ENCODE peak calls at places on chromosomes 6 and 20, in nine cellular contexts. I, Z, U, J, T, E, S, N and A are unnamed samples.

GRCh38 chr6:26087284-26088115 is at the start of gene HFE:
- DNase-seq in I (no peak), Z (no peak), U (no peak), J (peak), T (peak), E (peak), S (no peak), N (peak), A (peak)

GRCh38 chr6:94389218-94389617 is 969.9 kb upstream of the EPHA7 start:
- DNase-seq in I (no peak), Z (no peak), U (no peak), J (no peak), T (no peak), E (no peak), S (no peak), N (no peak), A (no peak)

GRCh38 chr6:76876922-76877553 is 586.3 kb downstream of the HTR1B start:
- DNase-seq in I (no peak), Z (no peak), U (peak), J (no peak), T (peak), E (peak), S (no peak), N (peak), A (peak)

GRCh38 chr20:10093087-10093591 is 58.4 kb downstream of the ANKEF1 start:
- DNase-seq in I (no peak), Z (no peak), U (no peak), J (peak), T (no peak), E (no peak), S (no peak), N (peak), A (no peak)

GRCh38 chr20:19964289-19965263 is 52.6 kb upstream of the NAA20 start:
- DNase-seq in I (no peak), Z (no peak), U (no peak), J (peak), T (peak), E (no peak), S (no peak), N (peak), A (peak)

GRCh38 chr20:32675223-32675975 is 1.7 kb upstream of the C20orf203 start:
- DNase-seq in I (no peak), Z (no peak), U (no peak), J (no peak), T (no peak), E (no peak), S (no peak), N (no peak), A (no peak)

GRCh38 chr20:47610945-47611250 is 109.2 kb downstream of the NCOA3 start:
- DNase-seq in I (no peak), Z (no peak), U (no peak), J (no peak), T (no peak), E (no peak), S (no peak), N (no peak), A (no peak)

GRCh38 chr6:4573958-4574481 is 202.2 kb upstream of the CDYL start:
- DNase-seq in I (no peak), Z (no peak), U (no peak), J (no peak), T (no peak), E (no peak), S (no peak), N (peak), A (no peak)

GRCh38 chr6:28693033-28693750 is 167.5 kb downstream of the GPX5 start:
- DNase-seq in I (no peak), Z (no peak), U (no peak), J (no peak), T (no peak), E (no peak), S (no peak), N (peak), A (no peak)

GRCh38 chr6:169985121-169986015 is 233.9 kb downstream of the ERMARD start:
- DNase-seq in I (no peak), Z (no peak), U (no peak), J (no peak), T (no peak), E (no peak), S (no peak), N (no peak), A (no peak)

GRCh38 chr6:33685411-33686224 is 25.9 kb downstream of the UQCC2 start:
- DNase-seq in I (no peak), Z (no peak), U (no peak), J (no peak), T (no peak), E (no peak), S (no peak), N (no peak), A (no peak)

GRCh38 chr20:58246346-58246745 is 17.9 kb upstream of the ANKRD60 start:
- DNase-seq in I (no peak), Z (no peak), U (no peak), J (no peak), T (peak), E (no peak), S (peak), N (no peak), A (peak)

GRCh38 chr6:132466952-132467351 is 46.0 kb downstream of the STX7 start:
- DNase-seq in I (no peak), Z (no peak), U (no peak), J (no peak), T (no peak), E (no peak), S (no peak), N (peak), A (no peak)

GRCh38 chr6:82144007-82144851 is 103.3 kb downstream of the IBTK start:
- DNase-seq in I (no peak), Z (no peak), U (no peak), J (peak), T (peak), E (no peak), S (no peak), N (peak), A (peak)

GRCh38 chr20:58099956-58100730 is 128.3 kb downstream of the ANKRD60 start:
- DNase-seq in I (no peak), Z (no peak), U (no peak), J (no peak), T (no peak), E (no peak), S (no peak), N (no peak), A (no peak)

GRCh38 chr6:26660096-26660425 is 515 bp upstream of the ZNF322 start:
- DNase-seq in I (no peak), Z (peak), U (peak), J (peak), T (no peak), E (no peak), S (no peak), N (peak), A (no peak)

GRCh38 chr6:97594834-97595233 is 311.8 kb upstream of the MMS22L start:
- DNase-seq in I (no peak), Z (no peak), U (no peak), J (peak), T (no peak), E (no peak), S (no peak), N (peak), A (no peak)

GRCh38 chr20:19968488-19969073 is 48.6 kb upstream of the NAA20 start:
- DNase-seq in I (no peak), Z (peak), U (no peak), J (no peak), T (no peak), E (no peak), S (no peak), N (no peak), A (no peak)

GRCh38 chr20:51221791-51222408 is 199.0 kb upstream of the KCNG1 start:
- DNase-seq in I (no peak), Z (no peak), U (no peak), J (no peak), T (no peak), E (no peak), S (no peak), N (peak), A (peak)

GRCh38 chr6:160069050-160069454 is 52.6 kb upstream of the SLC22A1 start:
- DNase-seq in I (no peak), Z (peak), U (no peak), J (no peak), T (no peak), E (no peak), S (no peak), N (no peak), A (no peak)

GRCh38 chr6:122405417-122405816 is 6.0 kb downstream of the HSF2 start:
- DNase-seq in I (no peak), Z (no peak), U (no peak), J (peak), T (peak), E (no peak), S (no peak), N (peak), A (peak)

GRCh38 chr6:37451411-37452273 is 18.6 kb downstream of the CMTR1 start:
- DNase-seq in I (no peak), Z (no peak), U (no peak), J (peak), T (no peak), E (no peak), S (no peak), N (no peak), A (no peak)

GRCh38 chr6:3247255-3248146 is 11.2 kb upstream of the PSMG4 start:
- DNase-seq in I (no peak), Z (no peak), U (no peak), J (peak), T (peak), E (peak), S (no peak), N (peak), A (peak)

GRCh38 chr6:6851059-6851658 is 256.6 kb upstream of the RREB1 start:
- DNase-seq in I (no peak), Z (no peak), U (no peak), J (peak), T (no peak), E (no peak), S (no peak), N (peak), A (no peak)

GRCh38 chr20:38893485-38894090 is 32.6 kb upstream of the FAM83D start:
- DNase-seq in I (peak), Z (peak), U (peak), J (peak), T (peak), E (peak), S (no peak), N (peak), A (peak)